ENCODE peak calls at places on chromosome 22, in five cellular contexts. B is fibroblast of lung; U is WTC11; T is AG09309; J is activated effector memory CD4-positive, alpha-beta T cell treated with Interleukin-2 at 50 U/mL for 16 hours. P is an unnamed sample.

GRCh38 chr22:17258015-17258827 is 39.0 kb upstream of the ADA2 start:
- DNase-seq in J (peak), U (peak), T (no peak), B (peak), P (peak)

GRCh38 chr22:22830193-22830592 is 57.4 kb upstream of the IGLL5 start:
- DNase-seq in T (no peak), B (no peak), J (no peak), U (no peak), P (no peak)

GRCh38 chr22:44097263-44098020 is 73.3 kb downstream of the PARVB start:
- DNase-seq in B (no peak), J (no peak), T (no peak), U (no peak), P (no peak)

GRCh38 chr22:31692186-31692886 is 30.3 kb upstream of the PISD start:
- DNase-seq in T (no peak), J (no peak), U (no peak), B (peak), P (peak)

GRCh38 chr22:26837784-26838520 is 180.6 kb downstream of the MIAT start:
- DNase-seq in J (no peak), T (no peak), U (no peak), B (no peak), P (no peak)

GRCh38 chr22:19038728-19039447 is 83.3 kb downstream of the DGCR2 start:
- DNase-seq in B (no peak), T (no peak), U (peak), J (no peak), P (no peak)

GRCh38 chr22:45164217-45165123 is 745 bp downstream of the NUP50 start:
- DNase-seq in J (peak), B (peak), T (no peak), U (peak), P (peak)

GRCh38 chr22:41642711-41643110 is 21.6 kb downstream of the XRCC6 start:
- DNase-seq in J (no peak), U (no peak), B (peak), T (no peak), P (no peak)

GRCh38 chr22:45051946-45052345 is 42.1 kb upstream of the PHF21B start:
- DNase-seq in J (no peak), B (no peak), T (no peak), U (no peak), P (no peak)